ENCODE peak calls at places on chromosomes 2 and 18, in five cellular contexts. L is fibroblast of lung, Y is Peyer's patch, S is astrocyte of the spinal cord, N is psoas muscle. M is an unnamed sample.

GRCh38 chr2:191304939-191305875 is 60.0 kb downstream of the MYO1B start:
- DNase-seq in Y (peak), L (peak), N (peak), S (peak), M (peak)

GRCh38 chr2:169141713-169142352 is 72.5 kb downstream of the DHRS9 start:
- DNase-seq in N (no peak), Y (no peak), S (peak), L (peak), M (peak)

GRCh38 chr18:74715306-74715705 is 117.6 kb downstream of the ZNF407 start:
- DNase-seq in N (no peak), Y (no peak), L (no peak), S (no peak), M (no peak)

GRCh38 chr2:235458839-235459273 is 35.0 kb upstream of the AGAP1 start:
- DNase-seq in N (no peak), Y (no peak), S (no peak), L (no peak), M (no peak)

GRCh38 chr2:64018715-64019082 is 529 bp downstream of the VPS54 start:
- DNase-seq in N (no peak), Y (peak), L (no peak), S (peak), M (no peak)

GRCh38 chr2:210673117-210673516 is 116.7 kb downstream of the CPS1 start:
- DNase-seq in N (no peak), Y (no peak), L (no peak), S (no peak), M (no peak)

GRCh38 chr2:70766357-70767093 is 1.5 kb downstream of the ADD2 start:
- DNase-seq in Y (no peak), N (no peak), S (no peak), L (no peak), M (no peak)

GRCh38 chr2:48189552-48190228 is 283.4 kb upstream of the FBXO11 start:
- DNase-seq in Y (no peak), N (peak), L (no peak), S (no peak), M (no peak)

GRCh38 chr2:127439343-127439742 is 21.1 kb downstream of the PROC start:
- DNase-seq in L (no peak), S (no peak), Y (no peak), N (no peak), M (no peak)

GRCh38 chr2:112084689-112085381 is 29.8 kb downstream of the TMEM87B start:
- DNase-seq in Y (no peak), N (no peak), S (no peak), L (no peak), M (no peak)

GRCh38 chr2:11344956-11345671 is 678 bp upstream of the ROCK2 start:
- DNase-seq in S (peak), N (peak), Y (peak), L (peak), M (peak)

GRCh38 chr2:217785544-217786045 is 217.2 kb downstream of the TNS1 start:
- DNase-seq in L (peak), N (peak), Y (peak), S (peak), M (peak)

GRCh38 chr2:230408244-230408842 is 7.7 kb upstream of the SP100 start:
- DNase-seq in L (peak), N (peak), Y (no peak), S (peak), M (no peak)

GRCh38 chr2:42110287-42110973 is 58.7 kb upstream of the EML4 start:
- DNase-seq in Y (no peak), S (peak), N (no peak), L (peak), M (no peak)

GRCh38 chr18:8279931-8280330 is 329.3 kb upstream of the RAB12 start:
- DNase-seq in L (no peak), Y (no peak), S (no peak), N (no peak), M (no peak)

GRCh38 chr2:133433455-133434451 is 134.5 kb downstream of the NCKAP5 start:
- DNase-seq in N (no peak), S (no peak), L (no peak), Y (no peak), M (no peak)

GRCh38 chr2:144516981-144517824 is 2.7 kb downstream of the ZEB2 start:
- DNase-seq in S (peak), Y (peak), L (peak), N (peak), M (peak)

GRCh38 chr2:48009256-48009655 is 103.0 kb upstream of the FBXO11 start:
- DNase-seq in S (no peak), L (no peak), Y (no peak), N (no peak), M (no peak)

GRCh38 chr2:146041291-146041868 is 1521.5 kb upstream of the ZEB2 start:
- DNase-seq in L (no peak), Y (no peak), S (no peak), N (no peak), M (no peak)

GRCh38 chr2:112864072-112864471 is 27.5 kb upstream of the IL1B start:
- DNase-seq in S (no peak), Y (no peak), L (no peak), N (no peak), M (no peak)

GRCh38 chr2:5690231-5690630 is 2.0 kb upstream of the SOX11 start:
- DNase-seq in L (peak), N (no peak), Y (no peak), S (peak), M (no peak)

GRCh38 chr2:27040282-27040681 is 7.5 kb downstream of the TMEM214 start:
- DNase-seq in N (no peak), S (no peak), L (no peak), Y (peak), M (no peak)

GRCh38 chr18:37575646-37576045 is 10.0 kb upstream of the CELF4 start:
- DNase-seq in S (no peak), L (no peak), Y (no peak), N (no peak), M (no peak)

GRCh38 chr2:212863185-212863588 is 288.2 kb downstream of the IKZF2 start:
- DNase-seq in S (peak), N (no peak), Y (peak), L (peak), M (no peak)

GRCh38 chr2:3465844-3466481 is 53.4 kb downstream of the ADI1 start:
- DNase-seq in L (peak), N (peak), Y (no peak), S (peak), M (peak)

GRCh38 chr2:201451330-201452057 is at the start of the genes STRADB and TRAK2:
- DNase-seq in N (peak), L (peak), S (peak), Y (peak), M (peak)
- TF ChIP-seq CTCF in N (peak), L (no peak), S (peak), Y (peak), M (no peak)

DNA sequence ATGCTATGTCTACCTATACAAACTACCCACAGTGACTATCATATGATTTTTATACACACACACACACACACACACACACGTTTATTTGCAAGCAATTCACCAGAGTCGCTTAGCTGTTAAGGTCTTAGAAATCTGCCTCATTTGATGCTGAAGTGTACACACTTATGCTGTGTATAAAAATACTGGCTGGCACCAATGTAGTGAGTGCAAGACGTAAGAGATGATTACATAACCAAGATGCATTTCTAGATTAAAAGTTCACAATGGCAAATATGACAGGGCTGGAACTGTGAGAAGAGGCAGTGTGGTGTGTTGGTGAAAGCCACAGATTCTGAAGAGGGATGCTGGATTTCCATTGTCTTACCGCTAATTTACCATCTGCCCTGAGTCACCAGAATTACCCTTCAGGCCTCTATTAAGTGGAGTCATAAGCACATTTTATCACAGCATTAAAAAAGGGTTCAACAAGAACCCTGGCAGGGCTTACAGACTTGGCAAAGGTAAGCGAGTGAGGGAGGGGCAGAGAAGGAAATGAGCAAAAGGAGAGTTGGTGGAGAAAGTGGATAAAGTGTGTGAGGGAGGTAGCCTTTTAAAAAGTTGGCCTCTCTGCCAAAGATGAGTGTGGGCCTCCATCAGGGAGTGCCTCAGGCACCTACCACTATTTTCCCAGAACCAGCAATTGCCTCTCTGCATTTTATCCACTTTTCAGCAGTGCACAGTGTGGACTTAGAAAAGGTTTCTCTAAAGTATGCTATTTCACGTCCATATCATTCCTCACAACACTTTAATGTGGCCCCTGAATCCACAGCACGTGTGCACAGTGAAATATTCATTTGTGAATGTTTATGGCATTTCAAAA is 21.5 kb downstream of the MEIS1 start:
- DNase-seq in Y (no peak), S (peak), L (no peak), N (no peak), M (no peak)
- H3K4me3 ChIP-seq in Y (no peak), S (no peak), L (no peak), N (no peak), M (no peak)

GRCh38 chr18:30149585-30149984 is 893.0 kb downstream of the DSC3 start:
- DNase-seq in S (no peak), Y (no peak), N (no peak), L (no peak), M (no peak)

GRCh38 chr18:30150466-30151019 is 892.0 kb downstream of the DSC3 start:
- DNase-seq in S (no peak), L (no peak), N (no peak), Y (no peak), M (no peak)
- TF ChIP-seq CTCF in S (no peak), L (no peak), N (no peak), Y (no peak), M (no peak)

GRCh38 chr2:30225131-30225762 is 6.1 kb upstream of the LBH start:
- DNase-seq in S (peak), L (peak), Y (no peak), N (no peak), M (no peak)
- H3K4me3 ChIP-seq in S (peak), L (peak), Y (peak), N (peak), M (peak)

DNA sequence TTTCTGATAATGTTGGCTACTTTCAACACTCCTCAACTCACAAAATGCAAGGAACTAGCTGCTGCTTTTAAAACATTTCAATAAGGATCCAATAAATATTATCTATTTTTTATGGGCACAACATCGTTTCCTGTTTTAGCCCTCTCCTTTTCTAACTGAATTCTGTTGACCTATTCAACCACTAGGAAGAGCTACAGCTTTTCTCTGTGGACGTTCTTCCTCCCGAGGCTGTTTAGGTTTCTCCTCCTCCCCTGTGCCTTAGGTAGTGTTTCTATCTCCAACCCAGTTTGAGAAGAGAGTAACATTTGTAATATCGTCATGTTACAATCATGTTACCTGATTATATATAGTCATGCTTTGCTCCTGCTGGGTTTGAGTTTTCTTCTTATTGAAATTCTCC is 91.3 kb upstream of the ITGB6 start:
- DNase-seq in L (no peak), S (no peak), Y (no peak), N (no peak), M (no peak)
- TF ChIP-seq CTCF in L (no peak), S (no peak), Y (no peak), N (peak), M (no peak)

DNA sequence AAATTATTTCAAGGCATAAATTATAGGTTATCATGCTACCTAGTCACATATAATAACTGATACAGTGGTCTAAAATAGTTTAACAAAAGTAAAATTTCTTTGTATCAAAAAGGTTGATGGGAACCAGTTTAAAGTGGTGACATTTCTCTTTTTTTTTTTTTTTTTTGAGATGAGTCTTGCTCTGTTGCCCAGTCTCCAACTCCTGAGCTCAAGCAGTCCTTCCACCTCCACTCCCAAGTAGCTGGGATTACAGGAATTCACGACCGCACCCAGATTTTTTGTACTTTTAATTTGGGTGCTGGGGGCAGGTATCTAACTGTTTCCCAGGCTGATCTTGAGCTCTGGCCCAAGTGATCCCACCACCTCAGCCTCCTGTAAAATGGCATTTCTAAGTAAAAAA is 999 bp upstream of the NMI start:
- DNase-seq in L (no peak), N (no peak), S (no peak), Y (no peak), M (no peak)
- H3K4me3 ChIP-seq in L (peak), N (peak), S (peak), Y (no peak), M (peak)

GRCh38 chr2:20236496-20236895 is 11.6 kb upstream of the SDC1 start:
- DNase-seq in S (no peak), N (no peak), L (no peak), Y (no peak), M (no peak)

GRCh38 chr2:20247084-20247483 is 22.2 kb upstream of the SDC1 start:
- DNase-seq in S (no peak), Y (no peak), L (no peak), N (no peak), M (no peak)

GRCh38 chr2:20242727-20243377 is 17.9 kb upstream of the SDC1 start:
- DNase-seq in S (no peak), L (no peak), Y (no peak), N (peak), M (no peak)

GRCh38 chr2:20241973-20242726 is 17.2 kb upstream of the SDC1 start:
- DNase-seq in N (no peak), Y (no peak), S (no peak), L (no peak), M (no peak)
- TF ChIP-seq CTCF in N (peak), Y (no peak), S (peak), L (peak), M (peak)

GRCh38 chr18:31245820-31246219 is 72.1 kb upstream of the DSG1 start:
- DNase-seq in S (no peak), L (no peak), N (no peak), Y (no peak), M (no peak)

GRCh38 chr18:31246460-31246859 is 71.5 kb upstream of the DSG1 start:
- DNase-seq in S (no peak), N (no peak), L (no peak), Y (no peak), M (no peak)

GRCh38 chr18:31247574-31248199 is 70.3 kb upstream of the DSG1 start:
- DNase-seq in Y (no peak), S (no peak), L (no peak), N (no peak), M (no peak)

GRCh38 chr18:31243740-31244512 is 74.0 kb upstream of the DSG1 start:
- DNase-seq in L (no peak), S (no peak), N (no peak), Y (peak), M (no peak)

GRCh38 chr18:31244737-31245432 is 73.1 kb upstream of the DSG1 start:
- DNase-seq in S (no peak), N (no peak), L (no peak), Y (no peak), M (no peak)
- H3K4me3 ChIP-seq in S (no peak), N (no peak), L (no peak), Y (no peak), M (no peak)